ENCODE peak calls at places on chromosome 7, in four cellular contexts. Z is esophagus squamous epithelium, H is Panc1, X is NCI-H2029 treated with DMSO at 0.1 percent for 48 hours. A is an unnamed sample.

GRCh38 chr7:140275069-140275961 is 98.5 kb upstream of the KDM7A start:
- DNase-seq in Z (no peak), H (no peak), X (no peak), A (no peak)

GRCh38 chr7:11548532-11548931 is 283.5 kb downstream of the THSD7A start:
- DNase-seq in Z (no peak), H (peak), X (no peak), A (no peak)

GRCh38 chr7:44307301-44307900 is 18.0 kb downstream of the CAMK2B start:
- DNase-seq in Z (no peak), H (peak), X (no peak), A (no peak)

GRCh38 chr7:90900640-90901353 is 304.7 kb downstream of the CDK14 start:
- DNase-seq in Z (no peak), H (no peak), X (no peak), A (no peak)

GRCh38 chr7:24978837-24979469 is 1.0 kb downstream of the OSBPL3 start:
- DNase-seq in Z (no peak), H (no peak), X (no peak), A (no peak)

GRCh38 chr7:139699640-139700504 is 77.9 kb downstream of the HIPK2 start:
- DNase-seq in Z (no peak), H (no peak), X (no peak), A (no peak)

GRCh38 chr7:29274156-29275017 is 79.8 kb downstream of the CHN2 start:
- DNase-seq in Z (no peak), H (no peak), X (no peak), A (no peak)

GRCh38 chr7:69283421-69283820 is 314.9 kb upstream of the AUTS2 start:
- DNase-seq in Z (no peak), H (no peak), X (no peak), A (no peak)

GRCh38 chr7:17041324-17041723 is 159.5 kb upstream of the AGR3 start:
- DNase-seq in Z (no peak), H (no peak), X (no peak), A (peak)

GRCh38 chr7:101535333-101535732 is 93.8 kb downstream of the MYL10 start:
- DNase-seq in Z (no peak), H (no peak), X (no peak), A (no peak)

GRCh38 chr7:101940830-101941229 is 123.4 kb downstream of the CUX1 start:
- DNase-seq in Z (no peak), H (no peak), X (no peak), A (no peak)

GRCh38 chr7:94642838-94643653 is 12.9 kb downstream of the SGCE start:
- DNase-seq in Z (no peak), H (no peak), X (no peak), A (no peak)

GRCh38 chr7:50745336-50745735 is 37.4 kb downstream of the GRB10 start:
- DNase-seq in Z (no peak), H (no peak), X (no peak), A (no peak)

GRCh38 chr7:135743907-135744789 is 4.5 kb downstream of the FAM180A start:
- DNase-seq in Z (no peak), H (no peak), X (no peak), A (no peak)

GRCh38 chr7:128406147-128406985 is 3.4 kb downstream of the IMPDH1 start:
- DNase-seq in Z (no peak), H (no peak), X (no peak), A (no peak)